ENCODE peak calls at places on chromosome 16, in six cellular contexts. T is mucosa of descending colon, W is Calu3, L is upper lobe of right lung, C is foreskin fibroblast, U is H1. V is an unnamed sample.

GRCh38 chr16:10752843-10753523 is 9.3 kb downstream of the NUBP1 start:
- DNase-seq in C (no peak), W (no peak), U (no peak), L (no peak), T (no peak), V (peak; percentile 47)

GRCh38 chr16:3094289-3095027 is 4.6 kb downstream of the ZSCAN10 start:
- DNase-seq in T (peak; percentile 37), L (no peak), C (peak; percentile 52), U (peak; percentile 75), W (peak; percentile 46), V (no peak)

GRCh38 chr16:14202697-14203096 is 131.6 kb downstream of the MRTFB start:
- DNase-seq in T (no peak), C (peak; percentile 32), L (no peak), W (no peak), U (no peak), V (no peak)

GRCh38 chr16:66194866-66195265 is 171.6 kb upstream of the CDH5 start:
- DNase-seq in C (no peak), U (no peak), T (no peak), W (no peak), L (no peak), V (no peak)

GRCh38 chr16:75273054-75273925 is 21.9 kb upstream of the BCAR1 start:
- DNase-seq in W (no peak), T (no peak), L (no peak), C (peak; percentile 71), U (no peak), V (no peak)

GRCh38 chr16:80512460-80512859 is 28.3 kb upstream of the DYNLRB2 start:
- DNase-seq in L (no peak), C (no peak), W (no peak), T (no peak), U (no peak), V (no peak)

GRCh38 chr16:84091460-84091859 is 25.3 kb downstream of the MBTPS1 start:
- DNase-seq in C (no peak), W (no peak), L (no peak), T (no peak), U (no peak), V (no peak)

GRCh38 chr16:65024649-65025243 is 97.1 kb downstream of the CDH11 start:
- DNase-seq in L (no peak), W (no peak), T (no peak), U (no peak), C (peak; percentile 52), V (no peak)

GRCh38 chr16:77582956-77583355 is 139.4 kb upstream of the NUDT7 start:
- DNase-seq in L (no peak), U (no peak), W (no peak), T (no peak), C (no peak), V (no peak)

GRCh38 chr16:29983420-29984136 is 9.9 kb downstream of the TAOK2 start:
- DNase-seq in L (no peak), W (no peak), T (no peak), U (no peak), C (peak; percentile 71), V (peak; percentile 86)

GRCh38 chr16:81790772-81791171 is 11.7 kb downstream of the PLCG2 start:
- DNase-seq in L (no peak), W (no peak), C (peak; percentile 41), U (no peak), T (no peak), V (no peak)

GRCh38 chr16:54342966-54343365 is 56.4 kb upstream of the IRX3 start:
- DNase-seq in U (no peak), L (no peak), C (peak; percentile 24), W (no peak), T (no peak), V (no peak)

GRCh38 chr16:56341656-56342397 is 83.5 kb downstream of the AMFR start:
- DNase-seq in L (no peak), W (no peak), T (peak; percentile 33), U (no peak), C (no peak), V (no peak)

GRCh38 chr16:88807142-88807625 is 3.6 kb downstream of the CDT1 start:
- DNase-seq in L (peak; percentile 60), W (no peak), T (no peak), C (no peak), U (no peak), V (no peak)

GRCh38 chr16:79599837-79600635 is 501 bp downstream of the MAF start:
- DNase-seq in W (peak; percentile 58), C (peak; percentile 69), L (peak; percentile 85), T (peak; percentile 70), U (peak; percentile 77), V (no peak)

GRCh38 chr16:14196011-14196410 is 124.9 kb downstream of the MRTFB start:
- DNase-seq in L (no peak), C (no peak), T (no peak), W (no peak), U (no peak), V (no peak)

GRCh38 chr16:80198995-80199299 is 341.8 kb upstream of the DYNLRB2 start:
- DNase-seq in W (no peak), C (peak; percentile 55), L (no peak), U (no peak), T (no peak), V (no peak)

GRCh38 chr16:85689285-85689949 is 663 bp upstream of the GINS2 start:
- DNase-seq in C (no peak), T (peak; percentile 52), L (no peak), U (no peak), W (peak; percentile 25), V (no peak)

GRCh38 chr16:57800213-57801097 is 1.8 kb downstream of the KIFC3 start:
- DNase-seq in L (no peak), C (peak; percentile 11), W (no peak), U (no peak), T (peak; percentile 46), V (no peak)

GRCh38 chr16:19639986-19640421 is 78.0 kb downstream of the KNOP1 start:
- DNase-seq in U (no peak), L (no peak), T (no peak), C (no peak), W (no peak), V (no peak)

GRCh38 chr16:55912022-55912421 is 36.8 kb upstream of the CES5A start:
- DNase-seq in L (no peak), C (no peak), U (no peak), T (no peak), W (no peak), V (no peak)

GRCh38 chr16:9047689-9048301 is 43.6 kb upstream of the HAPSTR1 start:
- DNase-seq in W (peak; percentile 84), C (peak; percentile 99), T (peak; percentile 84), U (peak; percentile 50), L (peak; percentile 81), V (peak; percentile 86)

GRCh38 chr16:65054457-65054856 is 67.4 kb downstream of the CDH11 start:
- DNase-seq in C (no peak), W (no peak), T (no peak), U (no peak), L (no peak), V (no peak)

GRCh38 chr16:49856741-49857330 is 924 bp upstream of the ZNF423 start:
- DNase-seq in C (peak; percentile 90), T (peak; percentile 85), U (peak; percentile 85), W (peak; percentile 69), L (peak; percentile 86), V (no peak)

GRCh38 chr16:11361043-11361442 is 15.8 kb downstream of the RMI2 start:
- DNase-seq in W (no peak), U (no peak), T (no peak), L (no peak), C (peak; percentile 72), V (no peak)

GRCh38 chr16:72952404-72953301 is 95.3 kb downstream of the ZFHX3 start:
- DNase-seq in L (no peak), T (no peak), C (peak; percentile 23), U (no peak), W (no peak), V (no peak)

GRCh38 chr16:7137560-7138330 is 194.9 kb upstream of the RBFOX1 start:
- DNase-seq in C (no peak), T (no peak), W (no peak), L (no peak), U (no peak), V (no peak)

GRCh38 chr16:72125635-72126428 is 32.2 kb downstream of the DHX38 start:
- DNase-seq in C (no peak), W (no peak), U (no peak), T (no peak), L (peak; percentile 56), V (no peak)

GRCh38 chr16:23052908-23053580 is 96.2 kb downstream of the USP31 start:
- DNase-seq in W (no peak), C (no peak), U (no peak), T (no peak), L (no peak), V (no peak)

DNA sequence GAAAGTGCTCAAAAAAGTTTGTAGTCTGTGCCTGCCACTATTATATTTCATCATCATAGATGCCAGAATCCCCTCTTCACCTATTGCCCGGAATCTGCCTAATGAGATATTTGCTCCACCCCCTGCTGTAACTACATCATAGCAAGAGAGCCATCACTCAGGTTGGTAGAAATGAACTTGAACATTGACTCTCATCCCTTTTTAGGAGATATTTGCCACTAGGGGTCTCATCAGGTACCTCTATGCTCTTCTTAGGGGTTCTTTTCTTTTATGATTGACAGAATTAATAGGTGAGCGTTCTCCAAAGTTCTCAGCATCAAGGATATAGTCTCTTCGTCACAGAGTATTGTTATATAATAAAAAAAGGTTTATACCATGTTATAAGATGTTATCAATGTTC is 20.0 kb downstream of the ANKS4B start:
- DNase-seq in U (no peak), C (no peak), L (no peak), T (no peak), W (no peak), V (no peak)
- TF ChIP-seq CTCF in U (no peak), C (no peak), L (no peak), T (no peak), W (no peak), V (no peak)

GRCh38 chr16:67283039-67283825 is 3.9 kb downstream of the PLEKHG4 start:
- DNase-seq in U (no peak), T (no peak), C (peak; percentile 63), L (no peak), W (no peak), V (no peak)
- TF ChIP-seq CTCF in U (no peak), T (no peak), C (no peak), L (no peak), W (no peak), V (no peak)

GRCh38 chr16:12392585-12393089 is 411.1 kb downstream of the CPPED1 start:
- DNase-seq in C (no peak), T (no peak), L (no peak), U (no peak), W (no peak), V (no peak)
- TF ChIP-seq CTCF in C (peak; percentile 42), T (no peak), L (peak; percentile 23), U (no peak), W (no peak), V (peak; percentile 49)

DNA sequence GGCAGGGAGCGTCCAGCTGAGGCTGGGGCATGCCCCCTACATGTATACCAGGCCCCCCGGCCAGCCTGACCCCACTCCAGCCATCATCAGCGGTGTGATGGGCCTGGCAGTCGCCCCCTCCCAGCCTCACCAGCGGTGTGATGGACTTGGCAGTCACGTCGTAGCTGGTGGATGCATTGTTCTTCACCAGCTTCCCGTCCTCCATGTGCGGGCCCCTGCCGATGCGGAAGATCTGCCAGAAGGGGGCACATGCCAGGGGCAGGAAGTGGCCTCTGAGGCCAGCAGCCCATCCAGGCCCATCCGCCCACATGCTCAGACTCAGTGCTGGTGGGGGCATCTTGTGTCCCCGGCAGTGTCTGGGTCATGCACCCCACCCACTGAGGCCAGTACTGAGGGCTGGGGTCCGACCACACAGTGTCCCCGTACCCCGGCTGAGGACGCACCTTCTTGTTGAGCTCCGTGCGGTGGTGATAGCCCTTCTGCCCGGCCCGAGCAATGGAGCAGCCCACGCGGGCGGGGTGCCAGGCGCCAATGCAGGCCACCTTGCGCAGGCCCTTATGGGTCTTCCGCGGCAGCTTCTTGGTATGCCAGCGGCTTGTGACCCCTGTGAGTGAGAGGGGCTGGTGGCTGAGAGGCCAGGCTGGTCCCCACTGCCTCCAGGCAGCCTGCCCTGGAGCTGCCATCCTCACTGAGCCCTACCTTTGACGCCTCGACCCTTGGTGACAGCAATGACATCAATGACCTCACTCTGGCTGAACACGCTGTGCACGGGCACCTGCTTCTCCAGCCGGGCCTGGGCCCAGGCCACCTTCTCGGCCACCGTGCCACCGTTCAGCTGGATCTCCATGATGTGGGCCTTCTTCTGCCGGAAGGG is 3.7 kb upstream of the MSRB1 start:
- DNase-seq in C (no peak), T (no peak), L (no peak), W (no peak), U (no peak), V (peak; percentile 90)
- TF ChIP-seq CTCF in C (no peak), T (no peak), L (no peak), W (no peak), U (no peak), V (no peak)